ENCODE peak calls at places on chromosomes 16 and 17, in nine cellular contexts. M is brain microvascular endothelial cell, R is GM10248, E is GM20000, P is BJ, F is AG10803, G is SK-N-SH, O is adrenal gland, Y is left ventricle myocardium inferior. J is an unnamed sample.

GRCh38 chr17:46958192-46958591 is 20.9 kb downstream of the RPRML start:
- DNase-seq in M (no peak), F (peak), R (no peak), G (no peak), Y (no peak), P (no peak), E (no peak), O (no peak), J (no peak)

GRCh38 chr17:20133552-20133951 is 124.4 kb downstream of the SPECC1 start:
- DNase-seq in G (no peak), M (no peak), Y (no peak), P (no peak), O (no peak), R (no peak), E (no peak), F (no peak), J (no peak)

GRCh38 chr17:76000016-76000754 is 470 bp upstream of the CDK3 start:
- DNase-seq in O (peak), E (peak), Y (no peak), P (no peak), F (no peak), G (peak), M (peak), R (peak), J (peak)

GRCh38 chr16:84423416-84423837 is 55.1 kb downstream of the ATP2C2 start:
- DNase-seq in R (peak), F (peak), G (peak), Y (no peak), O (no peak), E (peak), M (peak), P (no peak), J (no peak)

GRCh38 chr16:47731252-47731651 is 270.1 kb downstream of the PHKB start:
- DNase-seq in O (peak), E (no peak), Y (no peak), G (no peak), P (peak), F (peak), M (peak), R (no peak), J (no peak)

GRCh38 chr17:44900894-44901293 is 1.6 kb upstream of the EFTUD2 start:
- DNase-seq in Y (no peak), P (no peak), R (no peak), E (no peak), M (peak), O (peak), F (peak), G (no peak), J (no peak)

GRCh38 chr17:56866076-56866475 is 32.1 kb downstream of the DGKE start:
- DNase-seq in F (no peak), Y (no peak), O (no peak), G (no peak), P (no peak), E (no peak), R (no peak), M (no peak), J (no peak)

GRCh38 chr17:3896108-3897099 is 3.6 kb upstream of the CAMKK1 start:
- DNase-seq in O (peak), G (no peak), R (no peak), F (no peak), M (no peak), P (no peak), E (no peak), Y (no peak), J (no peak)

GRCh38 chr17:58391302-58391984 is 25.9 kb downstream of the RNF43 start:
- DNase-seq in M (peak), Y (no peak), F (no peak), P (no peak), E (no peak), G (peak), R (no peak), O (peak), J (no peak)

GRCh38 chr16:64589836-64590235 is 532.0 kb downstream of the CDH11 start:
- DNase-seq in O (no peak), Y (no peak), G (no peak), E (no peak), M (peak), R (no peak), F (peak), P (peak), J (no peak)

GRCh38 chr17:14489986-14490385 is 189.1 kb downstream of the HS3ST3B1 start:
- DNase-seq in Y (no peak), O (no peak), M (no peak), G (no peak), R (no peak), F (no peak), P (no peak), E (no peak), J (no peak)

GRCh38 chr17:77473615-77474226 is 333.0 kb downstream of the SEC14L1 start:
- DNase-seq in E (no peak), M (no peak), G (no peak), Y (no peak), P (no peak), O (no peak), R (no peak), F (no peak), J (peak)

GRCh38 chr17:45431531-45432404 is 902 bp downstream of the ARHGAP27 start:
- DNase-seq in E (peak), O (peak), M (no peak), F (peak), G (peak), Y (peak), R (peak), P (no peak), J (peak)

GRCh38 chr17:55699178-55699865 is 23.3 kb downstream of the TMEM100 start:
- DNase-seq in R (no peak), E (no peak), M (no peak), G (no peak), O (no peak), F (no peak), P (no peak), Y (no peak), J (no peak)

GRCh38 chr17:2087597-2088211 is 32.8 kb downstream of the HIC1 start:
- DNase-seq in G (no peak), E (peak), P (no peak), M (peak), O (peak), R (peak), Y (no peak), F (no peak), J (peak)

GRCh38 chr16:81523387-81524115 is 78.9 kb downstream of the CMIP start:
- DNase-seq in R (no peak), E (no peak), Y (no peak), F (peak), G (no peak), P (no peak), M (peak), O (peak), J (peak)

GRCh38 chr17:73493212-73493814 is 150.9 kb downstream of the SDK2 start:
- DNase-seq in O (no peak), G (peak), F (no peak), R (no peak), E (no peak), M (no peak), Y (no peak), P (no peak), J (no peak)

GRCh38 chr17:32227910-32228309 is 37.7 kb upstream of the RHBDL3 start:
- DNase-seq in E (no peak), Y (no peak), G (no peak), M (no peak), P (no peak), R (no peak), F (no peak), O (no peak), J (no peak)

GRCh38 chr17:7885357-7886226 is 3.0 kb upstream of the CHD3 start:
- DNase-seq in G (peak), P (no peak), O (peak), Y (peak), F (no peak), E (peak), R (peak), M (no peak), J (peak)

GRCh38 chr16:14003119-14003570 is 68.0 kb upstream of the MRTFB start:
- DNase-seq in P (peak), O (peak), F (peak), R (no peak), E (peak), M (peak), Y (peak), G (peak), J (no peak)

GRCh38 chr17:2054740-2055493 is at the start of gene HIC1:
- DNase-seq in G (peak), M (no peak), E (peak), R (peak), F (peak), Y (peak), O (peak), P (no peak), J (peak)

GRCh38 chr17:67258836-67259468 is 14.0 kb upstream of the HELZ start:
- DNase-seq in M (no peak), Y (no peak), R (no peak), G (no peak), P (no peak), F (no peak), E (no peak), O (no peak), J (peak)

GRCh38 chr17:55641559-55642160 is 81.0 kb downstream of the TMEM100 start:
- DNase-seq in G (peak), F (peak), R (peak), O (peak), M (peak), P (no peak), Y (peak), E (peak), J (peak)

GRCh38 chr17:9202572-9202971 is 181.3 kb downstream of the NTN1 start:
- DNase-seq in R (no peak), F (peak), M (no peak), P (no peak), O (no peak), Y (no peak), G (no peak), E (no peak), J (no peak)

GRCh38 chr17:37642706-37643105 is 540 bp downstream of the DDX52 start:
- DNase-seq in F (peak), G (peak), Y (no peak), R (no peak), O (no peak), E (peak), P (peak), M (peak), J (peak)

GRCh38 chr16:81004646-81005353 is 1.9 kb downstream of the CMC2 start:
- DNase-seq in O (peak), Y (no peak), E (peak), F (peak), G (peak), R (peak), M (peak), P (no peak), J (peak)

GRCh38 chr16:27174798-27175197 is 28.5 kb upstream of the KDM8 start:
- DNase-seq in M (peak), E (no peak), G (no peak), Y (no peak), P (no peak), R (no peak), F (peak), O (no peak), J (no peak)

GRCh38 chr16:28491080-28491969 is 549 bp downstream of the CLN3 start:
- DNase-seq in R (peak), F (peak), Y (peak), P (no peak), O (peak), M (no peak), E (no peak), G (peak), J (peak)

GRCh38 chr17:29004081-29004692 is 1.6 kb downstream of the SEZ6 start:
- DNase-seq in M (peak), O (peak), Y (no peak), R (no peak), G (no peak), P (no peak), E (no peak), F (peak), J (no peak)

GRCh38 chr16:59198487-59198886 is 464.4 kb upstream of the GOT2 start:
- DNase-seq in M (no peak), Y (no peak), P (no peak), R (no peak), F (no peak), E (no peak), G (no peak), O (no peak), J (no peak)

GRCh38 chr16:51151951-51152663 is 1.0 kb upstream of the SALL1 start:
- DNase-seq in P (no peak), O (no peak), G (peak), R (no peak), M (no peak), Y (no peak), E (peak), F (peak), J (no peak)

GRCh38 chr17:78674595-78675315 is 97.6 kb upstream of the DNAH17 start:
- DNase-seq in G (peak), O (no peak), R (no peak), P (no peak), Y (no peak), M (no peak), E (no peak), F (no peak), J (no peak)
- TF ChIP-seq CTCF in G (peak), O (no peak), R (no peak), P (no peak), Y (no peak), M (peak), E (no peak), F (no peak), J (no peak)

GRCh38 chr17:50201226-50201854 is at the start of gene COL1A1:
- DNase-seq in G (peak), R (no peak), O (peak), E (no peak), F (peak), Y (peak), M (peak), P (no peak), J (no peak)
- TF ChIP-seq CTCF in G (no peak), R (no peak), O (no peak), E (no peak), F (no peak), Y (no peak), M (no peak), P (no peak), J (no peak)

GRCh38 chr16:15856901-15857778 is at the start of gene MYH11:
- DNase-seq in R (peak), O (no peak), Y (no peak), F (no peak), M (no peak), G (peak), E (peak), P (no peak), J (no peak)
- TF ChIP-seq CTCF in R (no peak), O (no peak), Y (no peak), F (no peak), M (no peak), G (no peak), E (no peak), P (no peak), J (no peak)

DNA sequence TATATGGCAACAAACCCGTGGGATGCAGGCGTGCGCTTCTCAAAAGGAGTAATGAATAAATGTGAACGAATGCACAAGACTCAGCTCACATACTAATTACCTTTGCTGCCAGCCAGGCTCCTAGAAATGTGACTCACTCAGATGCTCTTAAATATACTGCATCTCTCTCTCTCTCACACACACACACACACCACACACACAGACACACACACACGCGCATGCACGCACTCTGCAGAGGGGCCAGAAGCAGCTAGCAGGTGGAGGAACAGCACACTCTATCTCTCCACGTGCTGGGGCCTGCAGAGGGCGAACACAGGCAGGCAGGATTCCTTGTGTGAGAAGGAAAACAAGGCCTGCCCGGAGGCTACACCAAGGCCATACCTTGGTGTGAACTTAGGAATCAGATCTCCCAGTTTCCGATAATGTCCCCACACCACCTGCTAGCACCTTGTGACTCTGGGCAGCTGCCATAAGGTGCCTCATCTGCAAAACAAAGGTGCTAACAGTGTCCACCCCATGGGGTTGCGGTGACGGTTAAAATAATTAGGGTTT is 5.3 kb downstream of the GPRC5B start:
- DNase-seq in P (no peak), G (peak), Y (peak), O (no peak), F (no peak), M (no peak), E (no peak), R (no peak), J (no peak)
- TF ChIP-seq CTCF in P (no peak), G (no peak), Y (no peak), O (no peak), F (no peak), M (no peak), E (no peak), R (no peak), J (no peak)

GRCh38 chr17:11874756-11875155 is 122.5 kb downstream of the ZNF18 start:
- DNase-seq in G (no peak), P (no peak), Y (no peak), M (no peak), F (no peak), E (no peak), R (no peak), O (no peak), J (no peak)

GRCh38 chr17:11885051-11885450 is 112.2 kb downstream of the ZNF18 start:
- DNase-seq in F (no peak), M (no peak), G (no peak), O (no peak), Y (no peak), E (no peak), P (no peak), R (no peak), J (no peak)

GRCh38 chr17:11882716-11883115 is 114.6 kb downstream of the ZNF18 start:
- DNase-seq in E (no peak), R (no peak), Y (no peak), P (no peak), F (no peak), G (no peak), O (no peak), M (no peak), J (no peak)

DNA sequence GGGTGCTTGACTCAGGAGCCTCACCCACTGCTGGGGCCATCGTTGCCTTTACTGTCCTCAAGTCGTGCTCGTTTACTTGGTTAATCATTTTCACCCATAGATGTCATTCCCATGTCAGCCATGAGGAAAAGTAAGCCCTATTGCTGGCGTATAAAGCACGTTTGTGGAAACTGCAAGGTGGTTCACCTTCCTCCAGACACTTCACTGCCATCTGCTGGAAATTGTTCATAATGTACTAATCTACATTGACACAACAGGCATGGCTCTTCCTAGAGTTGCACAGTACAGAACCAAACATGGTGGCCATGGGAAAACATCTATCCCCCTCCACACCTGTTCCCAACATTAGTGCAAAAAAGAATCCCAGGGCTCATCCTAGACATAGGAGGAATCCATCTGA is 116.6 kb downstream of the ZNF18 start:
- DNase-seq in O (no peak), Y (no peak), M (no peak), G (peak), E (no peak), F (no peak), R (no peak), P (no peak), J (no peak)
- TF ChIP-seq CTCF in O (no peak), Y (peak), M (no peak), G (no peak), E (no peak), F (no peak), R (no peak), P (no peak), J (no peak)

GRCh38 chr17:43365356-43365755 is 33.4 kb upstream of the ARL4D start:
- DNase-seq in M (no peak), O (no peak), E (no peak), Y (no peak), P (no peak), F (no peak), G (no peak), R (no peak), J (no peak)
- TF ChIP-seq CTCF in M (peak), O (no peak), E (no peak), Y (no peak), P (peak), F (peak), G (peak), R (no peak), J (peak)

GRCh38 chr16:88195911-88196465 is 186.8 kb upstream of the ZNF469 start:
- DNase-seq in Y (no peak), O (no peak), M (no peak), P (no peak), G (no peak), E (peak), R (no peak), F (no peak), J (no peak)

GRCh38 chr16:88194397-88195020 is 188.2 kb upstream of the ZNF469 start:
- DNase-seq in O (peak), Y (no peak), G (peak), P (no peak), E (peak), R (no peak), F (peak), M (no peak), J (no peak)

GRCh38 chr16:88192601-88193000 is 190.2 kb upstream of the ZNF469 start:
- DNase-seq in M (no peak), G (no peak), R (no peak), E (no peak), Y (no peak), P (no peak), F (no peak), O (no peak), J (no peak)

GRCh38 chr16:88196471-88197400 is 186.0 kb upstream of the ZNF469 start:
- DNase-seq in E (no peak), Y (no peak), R (no peak), O (no peak), F (no peak), P (no peak), M (no peak), G (no peak), J (no peak)

DNA sequence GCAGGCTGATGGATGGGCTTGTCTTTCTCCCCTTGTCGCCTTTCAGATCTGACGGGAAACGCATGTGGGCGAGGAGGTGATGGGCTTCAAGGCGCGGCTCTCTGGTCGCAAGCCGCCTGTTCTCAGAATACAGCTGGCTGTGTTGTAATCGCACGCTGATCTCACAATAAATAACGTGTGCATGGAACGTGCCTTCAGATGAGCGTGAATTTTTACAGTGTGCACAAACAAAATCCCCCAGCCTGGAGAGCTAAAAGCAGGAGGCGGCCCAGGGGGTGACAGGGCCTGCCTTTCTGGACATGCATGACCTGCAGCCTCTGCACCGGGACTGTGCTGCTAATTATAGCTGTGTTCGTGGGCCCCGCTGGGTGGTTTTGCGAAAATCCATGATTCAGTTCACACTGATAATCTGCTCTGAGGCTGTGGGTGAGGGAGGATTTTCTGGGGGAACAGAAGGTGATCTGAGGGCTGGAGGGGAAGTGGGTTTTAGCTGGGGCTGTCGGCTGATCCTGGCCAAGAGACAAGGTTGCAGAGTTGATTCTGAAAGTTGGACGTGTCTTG is 187.7 kb upstream of the ZNF469 start:
- DNase-seq in G (no peak), F (peak), R (no peak), P (no peak), M (no peak), E (no peak), O (no peak), Y (no peak), J (no peak)
- TF ChIP-seq CTCF in G (no peak), F (no peak), R (no peak), P (no peak), M (no peak), E (no peak), O (no peak), Y (no peak), J (no peak)